ENCODE peak calls at places on chromosome 14, in four cellular contexts. W is GM12878, H is K562, K is HepG2. Q is an unnamed sample.

GRCh38 chr14:97219356-97220017 is 422.3 kb downstream of the VRK1 start:
- DNase-seq in W (no peak), K (no peak), H (no peak), Q (no peak)

GRCh38 chr14:51079085-51079484 is 15.8 kb downstream of the TRIM9 start:
- DNase-seq in K (no peak), W (no peak), H (no peak), Q (no peak)

GRCh38 chr14:55707365-55707804 is 127.4 kb downstream of the KTN1 start:
- DNase-seq in K (peak), W (no peak), H (peak), Q (peak)

GRCh38 chr14:101476931-101477553 is 84.3 kb upstream of the DIO3 start:
- DNase-seq in W (no peak), K (peak), H (peak), Q (peak)

GRCh38 chr14:42950363-42950762 is 1343.7 kb downstream of the LRFN5 start:
- DNase-seq in K (no peak), H (no peak), W (no peak), Q (no peak)

GRCh38 chr14:77067632-77068514 is 30.2 kb upstream of the CIPC start:
- DNase-seq in H (peak), K (no peak), W (no peak), Q (peak)

GRCh38 chr14:55440385-55440784 is at the start of gene TBPL2:
- DNase-seq in W (no peak), H (no peak), K (no peak), Q (no peak)

GRCh38 chr14:65156568-65157366 is 54.5 kb upstream of the MAX start:
- DNase-seq in W (peak), K (no peak), H (no peak), Q (no peak)

GRCh38 chr14:30064454-30064853 is 136.8 kb upstream of the PRKD1 start:
- DNase-seq in K (no peak), H (no peak), W (no peak), Q (no peak)

GRCh38 chr14:57492859-57493258 is 798 bp downstream of the CCDC198 start:
- DNase-seq in W (no peak), K (peak), H (no peak), Q (peak)

GRCh38 chr14:102356280-102356679 is 6.4 kb downstream of the CINP start:
- DNase-seq in W (no peak), K (no peak), H (no peak), Q (no peak)

GRCh38 chr14:51368721-51369163 is 128.7 kb downstream of the TMX1 start:
- DNase-seq in W (no peak), K (no peak), H (no peak), Q (no peak)

GRCh38 chr14:30284808-30285207 is 274.1 kb upstream of the G2E3 start:
- DNase-seq in W (no peak), K (no peak), H (no peak), Q (no peak)

GRCh38 chr14:95953111-95953724 is 76.6 kb downstream of the TUNAR start:
- DNase-seq in H (peak), W (no peak), K (no peak), Q (no peak)

GRCh38 chr14:22384167-22384549 is 204.9 kb downstream of the DAD1 start:
- DNase-seq in K (no peak), W (no peak), H (no peak), Q (no peak)

GRCh38 chr14:81550001-81550642 is 16.5 kb upstream of the SEL1L start:
- DNase-seq in W (peak), H (no peak), K (no peak), Q (no peak)

GRCh38 chr14:59148334-59148900 is 40.0 kb upstream of the DAAM1 start:
- DNase-seq in H (no peak), W (no peak), K (no peak), Q (no peak)

GRCh38 chr14:103401223-103402214 is 16.3 kb downstream of the MARK3 start:
- DNase-seq in H (peak), W (no peak), K (no peak), Q (no peak)

GRCh38 chr14:99331796-99332195 is 59.8 kb upstream of the BCL11B start:
- DNase-seq in K (no peak), W (no peak), H (no peak), Q (no peak)

GRCh38 chr14:101405171-101405883 is 156.0 kb upstream of the DIO3 start:
- DNase-seq in K (no peak), W (no peak), H (no peak), Q (no peak)

GRCh38 chr14:101294136-101294535 is 267.2 kb upstream of the DIO3 start:
- DNase-seq in W (no peak), K (no peak), H (no peak), Q (no peak)

GRCh38 chr14:64878775-64879634 is 702 bp downstream of the SPTB start:
- DNase-seq in K (no peak), H (peak), W (no peak), Q (peak)

GRCh38 chr14:100790785-100791667 is 34.9 kb upstream of the MEG3 start:
- DNase-seq in H (peak), K (no peak), W (no peak), Q (no peak)

GRCh38 chr14:104477117-104477623 is 102.4 kb upstream of the C14orf180 start:
- DNase-seq in W (no peak), H (no peak), K (no peak), Q (no peak)

GRCh38 chr14:86796221-86797074 is 1196.5 kb downstream of the GALC start:
- DNase-seq in K (peak), H (no peak), W (no peak), Q (no peak)

GRCh38 chr14:63752449-63753169 is 24.7 kb upstream of the SGPP1 start:
- DNase-seq in H (no peak), W (no peak), K (peak), Q (no peak)

GRCh38 chr14:59018978-59019377 is 169.5 kb upstream of the DAAM1 start:
- DNase-seq in H (peak), K (no peak), W (no peak), Q (peak)

GRCh38 chr14:67557118-67557517 is 24.0 kb downstream of the PLEKHH1 start:
- DNase-seq in K (peak), W (no peak), H (no peak), Q (no peak)

GRCh38 chr14:31360919-31361662 is 59.3 kb downstream of the HEATR5A start:
- DNase-seq in K (no peak), H (no peak), W (no peak), Q (no peak)

DNA sequence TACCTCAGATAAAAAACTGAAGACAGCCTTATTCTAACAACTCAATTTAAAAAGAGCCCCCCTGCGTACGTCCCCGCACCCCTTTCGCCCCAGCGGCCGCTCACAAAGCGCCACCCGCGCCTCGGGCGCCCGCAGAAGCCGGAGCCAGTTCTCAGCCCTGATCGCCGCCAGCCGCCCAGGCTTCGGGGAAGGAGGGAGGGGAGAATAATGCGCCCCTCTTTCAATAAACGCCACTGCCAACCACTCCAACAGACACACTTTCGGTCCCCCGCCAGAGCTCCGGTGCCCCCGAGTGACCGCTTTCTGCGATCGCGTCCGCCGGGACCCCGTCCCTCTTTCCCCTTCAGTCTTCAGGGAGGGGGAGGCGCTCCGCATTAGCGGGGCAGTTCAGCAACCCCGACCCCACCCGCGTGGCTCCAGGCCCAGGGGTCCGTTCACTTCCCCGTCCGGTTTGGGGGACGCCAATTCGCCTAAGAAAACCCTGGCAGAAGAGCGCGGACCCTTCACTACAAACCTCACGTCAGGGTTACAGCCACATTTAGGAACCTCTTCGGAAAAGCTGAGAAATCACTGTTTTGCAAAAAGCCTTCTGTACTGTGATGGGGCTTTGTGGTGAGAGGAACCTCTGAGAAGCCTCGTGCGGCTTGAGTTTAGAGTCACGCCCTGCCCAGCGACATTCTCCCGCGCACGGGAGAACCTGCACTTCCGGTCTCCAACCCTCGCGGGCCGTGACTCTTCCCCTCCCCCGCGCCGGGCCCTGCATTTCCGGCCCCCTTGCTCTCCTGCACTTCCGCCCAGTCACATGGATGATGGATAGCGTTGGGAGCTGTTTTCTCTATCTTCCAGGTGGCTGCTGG is 18.7 kb downstream of the FOXG1 start:
- DNase-seq in W (no peak), H (no peak), K (no peak), Q (no peak)
- TF ChIP-seq FOXM1 in W (no peak), H (no peak), K (no peak), Q (no peak)

GRCh38 chr14:35534130-35534883 is at the start of gene INSM2:
- DNase-seq in W (no peak), K (no peak), H (no peak), Q (peak)
- TF ChIP-seq BHLHE40 in W (no peak), K (no peak), H (no peak), Q (no peak)

GRCh38 chr14:61420326-61420725 is 98.9 kb downstream of the PRKCH start:
- DNase-seq in K (no peak), H (no peak), W (no peak), Q (no peak)
- TF ChIP-seq FOXM1 in K (no peak), H (no peak), W (no peak), Q (no peak)

DNA sequence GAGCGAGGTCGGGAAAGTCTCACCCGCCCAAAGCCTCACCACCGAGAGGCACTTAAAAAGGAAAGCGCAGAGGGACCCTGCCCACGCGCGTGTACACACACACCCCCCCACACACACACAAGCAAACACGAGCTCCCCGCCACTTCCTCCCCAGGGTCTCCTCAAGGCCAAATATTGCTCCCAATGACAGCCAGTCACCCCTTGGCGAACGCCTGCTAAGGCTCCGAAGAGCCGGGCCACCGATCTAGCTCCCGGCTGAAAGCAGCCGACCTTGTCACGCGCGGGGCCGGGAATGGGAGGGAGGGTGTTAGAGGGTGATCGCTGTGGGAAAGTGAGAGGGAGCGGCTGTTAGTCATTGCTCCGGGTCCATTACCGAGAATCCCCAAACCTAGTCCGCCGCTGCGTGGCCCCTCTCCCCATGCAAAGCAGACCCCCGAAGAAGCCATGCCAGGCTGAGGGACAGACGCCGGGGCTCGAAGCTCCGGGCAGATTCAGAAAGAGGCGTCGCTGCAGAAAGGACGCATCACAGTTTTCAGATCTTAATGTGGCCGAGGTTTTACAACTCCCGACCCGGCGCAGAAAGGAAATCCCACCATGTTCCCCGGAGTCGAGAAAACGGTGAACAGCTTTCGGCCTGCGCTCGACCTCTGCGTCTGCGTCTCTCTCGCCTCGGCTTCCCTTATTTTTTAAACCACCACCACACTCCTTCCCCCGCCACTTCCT is 2.6 kb downstream of the BMP4 start:
- DNase-seq in H (no peak), K (peak), W (no peak), Q (peak)
- TF ChIP-seq BHLHE40 in H (no peak), K (no peak), W (no peak), Q (no peak)

GRCh38 chr14:68794856-68795601 is 2.2 kb upstream of the ZFP36L1 start:
- DNase-seq in W (no peak), H (peak), K (no peak), Q (peak)
- TF ChIP-seq FOXM1 in W (no peak), H (no peak), K (no peak), Q (no peak)

GRCh38 chr14:75254901-75255300 is 23.7 kb upstream of the FOS start:
- DNase-seq in H (peak), K (no peak), W (no peak), Q (no peak)
- TF ChIP-seq BHLHE40 in H (no peak), K (no peak), W (no peak), Q (no peak)